ENCODE peak calls at places on chromosomes 4 and X, in seven cellular contexts. V is activated CD4-positive, alpha-beta T cell treated with anti-CD3 and anti-CD28 coated beads, Interleukin-2, amount 50 U/mL, for 1 hour; N is body of pancreas; A is naive B cell; Q is GM10248; I is renal cortical epithelial cell; S is PC-3. E is an unnamed sample.

GRCh38 chrX:8201896-8202331 is 30.8 kb upstream of the VCX2 start:
- DNase-seq in V (no peak), N (no peak), A (no peak), Q (no peak), I (no peak), S (no peak), E (no peak)

GRCh38 chr4:61376301-61376700 is 176.2 kb downstream of the ADGRL3 start:
- DNase-seq in V (no peak), N (no peak), A (no peak), Q (no peak), I (no peak), S (no peak), E (no peak)

GRCh38 chr4:38753021-38753806 is 29.6 kb downstream of the TLR10 start:
- DNase-seq in V (no peak), N (peak), A (no peak), Q (no peak), I (peak), S (no peak), E (no peak)

GRCh38 chr4:28228575-28228974 is 1367.9 kb downstream of the STIM2 start:
- DNase-seq in V (no peak), N (no peak), A (no peak), Q (no peak), I (no peak), S (no peak), E (no peak)

GRCh38 chr4:131388277-131388676 is 1760.8 kb upstream of the PCDH10 start:
- DNase-seq in V (no peak), N (no peak), A (no peak), Q (no peak), I (no peak), S (no peak), E (no peak)

GRCh38 chr4:10963958-10964705 is 279.6 kb upstream of the CLNK start:
- DNase-seq in V (no peak), N (no peak), A (no peak), Q (no peak), I (no peak), S (no peak), E (no peak)

GRCh38 chr4:128525387-128525786 is 237.8 kb upstream of the PGRMC2 start:
- DNase-seq in V (no peak), N (no peak), A (no peak), Q (no peak), I (peak), S (peak), E (no peak)

GRCh38 chr4:154616731-154617130 is 4.3 kb upstream of the FGG start:
- DNase-seq in V (no peak), N (no peak), A (peak), Q (peak), I (peak), S (no peak), E (peak)

GRCh38 chr4:25088342-25088952 is 57.7 kb upstream of the LGI2 start:
- DNase-seq in V (no peak), N (no peak), A (no peak), Q (peak), I (no peak), S (no peak), E (no peak)

GRCh38 chrX:9911479-9911878 is 55.7 kb upstream of the CLDN34 start:
- DNase-seq in V (no peak), N (no peak), A (no peak), Q (no peak), I (peak), S (peak), E (no peak)

GRCh38 chrX:110167952-110168451 is 149.9 kb downstream of the AMMECR1 start:
- DNase-seq in V (peak), N (peak), A (no peak), Q (peak), I (peak), S (peak), E (no peak)

E was measured in GM12878.